ENCODE peak calls at places on chromosomes 7 and 10, in five cellular contexts. Z is neural progenitor cell, L is prostate gland, B is tibial nerve, A is psoas muscle. W is an unnamed sample. For H3K4me1, the result is how much of the 10 kb centered on the place peaks cover.

GRCh38 chr7:103613655-103614642 is 167.9 kb upstream of the SLC26A5 start:
- DNase-seq in A (no peak), B (no peak), L (no peak), Z (peak), W (no peak)

GRCh38 chr7:88458931-88459330 is 152.2 kb upstream of the STEAP4 start:
- DNase-seq in L (no peak), Z (no peak), A (no peak), B (no peak), W (no peak)

GRCh38 chr7:77238703-77239136 is 39.1 kb upstream of the FGL2 start:
- DNase-seq in Z (no peak), A (no peak), L (no peak), B (no peak), W (no peak)

GRCh38 chr10:29811751-29812427 is 177.1 kb upstream of the SVIL start:
- DNase-seq in L (peak), B (no peak), A (peak), Z (no peak), W (peak)

GRCh38 chr7:45872116-45873034 is 507 bp downstream of the CCDC201 start:
- DNase-seq in A (no peak), Z (peak), B (no peak), L (no peak), W (no peak)

GRCh38 chr10:21744223-21744622 is 210.2 kb downstream of the MLLT10 start:
- DNase-seq in Z (no peak), B (no peak), A (no peak), L (no peak), W (no peak)

GRCh38 chr7:135514856-135515255 is 5.0 kb upstream of the CNOT4 start:
- DNase-seq in A (no peak), B (no peak), Z (no peak), L (no peak), W (no peak)

GRCh38 chr10:72875250-72876055 is 18.1 kb upstream of the OIT3 start:
- DNase-seq in L (no peak), Z (peak), B (no peak), A (no peak), W (no peak)

GRCh38 chr7:44374007-44374763 is 48.8 kb upstream of the CAMK2B start:
- DNase-seq in Z (no peak), B (no peak), A (no peak), L (no peak), W (no peak)

GRCh38 chr7:120729300-120729699 is 128.6 kb downstream of the TSPAN12 start:
- DNase-seq in A (no peak), L (no peak), B (no peak), Z (no peak), W (no peak)

GRCh38 chr7:20441886-20442505 is 111.3 kb downstream of the ITGB8 start:
- DNase-seq in A (no peak), L (no peak), Z (no peak), B (no peak), W (no peak)

GRCh38 chr10:114932945-114933344 is 5.0 kb upstream of the TRUB1 start:
- DNase-seq in A (no peak), Z (no peak), L (no peak), B (no peak), W (no peak)

GRCh38 chr7:8277394-8277982 is 15.5 kb upstream of the ICA1 start:
- DNase-seq in A (no peak), Z (peak), B (no peak), L (no peak), W (no peak)

GRCh38 chr7:133445617-133446016 is 192.7 kb downstream of the EXOC4 start:
- DNase-seq in A (no peak), B (no peak), L (no peak), Z (no peak), W (no peak)

GRCh38 chr7:55133630-55134392 is 115.0 kb downstream of the EGFR start:
- DNase-seq in Z (no peak), A (peak), L (no peak), B (no peak), W (peak)

GRCh38 chr10:122152544-122152943 is 118.6 kb upstream of the BTBD16 start:
- DNase-seq in Z (no peak), B (peak), L (peak), A (peak), W (peak)

GRCh38 chr10:43068136-43068395 is 8.8 kb upstream of the RET start:
- DNase-seq in Z (no peak), B (no peak), A (peak), L (no peak), W (no peak)

GRCh38 chr7:19560111-19560883 is 148.5 kb downstream of the POLR1F start:
- DNase-seq in L (no peak), Z (no peak), B (no peak), A (no peak), W (no peak)

GRCh38 chr10:69474688-69475432 is 23.6 kb downstream of the TSPAN15 start:
- DNase-seq in B (no peak), Z (no peak), L (no peak), A (peak), W (peak)

GRCh38 chr7:148095066-148095465 is 495.5 kb upstream of the C7orf33 start:
- DNase-seq in Z (no peak), B (no peak), L (no peak), A (no peak), W (no peak)

GRCh38 chr7:98215561-98216495 is 4.6 kb downstream of the BHLHA15 start:
- DNase-seq in A (peak), B (no peak), L (no peak), Z (no peak), W (peak)

GRCh38 chr7:31407277-31407676 is 66.8 kb upstream of the NEUROD6 start:
- DNase-seq in Z (no peak), L (no peak), A (no peak), B (no peak), W (no peak)
- H3K4me3 ChIP-seq in Z (no peak), L (no peak), A (no peak), B (no peak), W (no peak)

GRCh38 chr7:116691664-116692063 is 19.7 kb downstream of the MET start:
- DNase-seq in Z (no peak), B (no peak), L (no peak), A (no peak), W (no peak)
- H3K4me1 ChIP-seq in Z (under half), B (under half), L (under half), A (half or more), W (under half)

GRCh38 chr7:91353923-91354322 is 89.7 kb downstream of the FZD1 start:
- DNase-seq in L (no peak), B (no peak), A (no peak), Z (peak), W (no peak)
- H3K4me3 ChIP-seq in L (no peak), B (no peak), A (no peak), Z (no peak), W (no peak)

GRCh38 chr7:65037740-65038678 is 31.5 kb upstream of the ERV3-1 start:
- DNase-seq in B (peak), L (peak), A (peak), Z (peak), W (peak)
- H3K4me1 ChIP-seq in B (under half), L (under half), A (under half), Z (under half), W (under half)

DNA sequence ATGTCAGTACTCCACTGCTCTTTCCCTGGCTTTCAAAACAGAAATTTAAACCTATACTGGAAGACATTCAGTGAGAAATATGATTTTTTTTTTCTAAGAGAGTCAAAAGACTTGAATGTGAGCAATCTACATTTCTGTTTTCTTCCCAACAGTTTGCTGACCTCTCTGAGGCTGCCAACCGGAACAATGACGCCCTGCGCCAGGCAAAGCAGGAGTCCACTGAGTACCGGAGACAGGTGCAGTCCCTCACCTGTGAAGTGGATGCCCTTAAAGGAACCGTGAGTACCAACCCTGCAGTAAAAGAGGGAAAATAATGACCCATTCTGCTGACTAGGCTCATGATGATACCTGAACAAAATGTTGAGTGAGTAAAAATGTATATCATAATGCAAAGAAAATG is 6.5 kb downstream of the VIM start:
- DNase-seq in L (no peak), B (no peak), A (no peak), Z (no peak), W (no peak)
- H3K4me3 ChIP-seq in L (no peak), B (peak), A (peak), Z (no peak), W (peak)

GRCh38 chr10:102773986-102774385 is 30.2 kb downstream of the WBP1L start:
- DNase-seq in A (no peak), B (no peak), Z (no peak), L (no peak), W (peak)
- H3K4me1 ChIP-seq in A (half or more), B (half or more), Z (half or more), L (under half), W (half or more)

DNA sequence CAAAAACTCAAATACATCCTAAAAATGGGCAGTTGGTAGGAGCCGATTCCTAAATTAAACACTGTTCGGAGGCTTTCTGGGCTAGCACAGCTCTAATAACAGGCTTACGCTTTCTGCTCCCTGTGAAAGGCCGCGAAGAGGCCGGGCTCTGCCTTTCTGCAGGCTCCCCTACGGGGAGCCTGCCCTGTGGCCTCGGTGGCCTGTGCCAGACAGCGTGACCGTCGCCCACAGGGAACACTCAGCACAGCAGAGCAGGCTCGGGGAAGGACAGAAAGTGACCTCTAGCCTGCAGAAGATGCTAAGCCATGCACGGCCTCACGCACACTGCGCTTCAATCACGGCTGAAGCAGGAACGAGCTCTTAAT is 64.2 kb downstream of the DIP2C start:
- DNase-seq in Z (peak), B (no peak), L (no peak), A (peak), W (peak)
- H3K4me3 ChIP-seq in Z (no peak), B (peak), L (no peak), A (peak), W (no peak)